ENCODE peak calls at places on chromosome 21, in four cellular contexts. U is non-pigmented ciliary epithelial cell, C is NCI-H1694 treated with DMSO at 0.1 percent for 48 hours, Q is T-helper 1 cell. M is an unnamed sample.

GRCh38 chr21:16983425-16983824 is 529.4 kb upstream of the CXADR start:
- DNase-seq in Q (no peak), U (no peak), C (no peak), M (no peak)

GRCh38 chr21:35127851-35128250 is 78.7 kb upstream of the RUNX1 start:
- DNase-seq in U (no peak), Q (no peak), C (no peak), M (no peak)

GRCh38 chr21:30979054-30979453 is 59.2 kb downstream of the KRTAP19-8 start:
- DNase-seq in Q (no peak), U (no peak), C (no peak), M (no peak)

GRCh38 chr21:44517175-44517899 is 22.7 kb downstream of the KRTAP10-1 start:
- DNase-seq in Q (no peak), C (no peak), U (no peak), M (peak)

GRCh38 chr21:36412916-36413315 is 27.7 kb downstream of the CHAF1B start:
- DNase-seq in U (no peak), Q (no peak), C (no peak), M (no peak)

GRCh38 chr21:41726630-41726969 is 40.3 kb downstream of the RIPK4 start:
- DNase-seq in C (no peak), Q (no peak), U (no peak), M (no peak)

GRCh38 chr21:17576080-17576835 is 36.4 kb downstream of the BTG3 start:
- DNase-seq in U (no peak), C (no peak), Q (no peak), M (no peak)

GRCh38 chr21:45309069-45309521 is 21.4 kb upstream of the POFUT2 start:
- DNase-seq in Q (peak), C (peak), U (no peak), M (peak)

GRCh38 chr21:46207006-46207919 is 21.3 kb downstream of the LSS start:
- DNase-seq in U (no peak), Q (no peak), C (no peak), M (no peak)

GRCh38 chr21:40964691-40965090 is 117.7 kb upstream of the DSCAM start:
- DNase-seq in Q (no peak), U (no peak), C (no peak), M (no peak)

GRCh38 chr21:41120997-41121396 is 47.0 kb upstream of the BACE2 start:
- DNase-seq in Q (no peak), C (no peak), U (no peak), M (no peak)

GRCh38 chr21:37462087-37462861 is 95.7 kb downstream of the DYRK1A start:
- DNase-seq in U (no peak), Q (no peak), C (no peak), M (no peak)

GRCh38 chr21:28893687-28894086 is 99.0 kb downstream of the LTN1 start:
- DNase-seq in C (no peak), U (no peak), Q (no peak), M (peak)

GRCh38 chr21:33047231-33047630 is 21.5 kb downstream of the OLIG2 start:
- DNase-seq in U (no peak), Q (no peak), C (no peak), M (no peak)

M was measured in NCI-H82.